ENCODE peak calls at places on chromosomes 2 and 18, in ten cellular contexts. One of them, this sample, is unnamed.

GRCh38 chr2:230762317-230762896 is 49.8 kb downstream of the CAB39 start:
- DNase-seq in HFFc6: peak
- DNase-seq in AG04450: no peak
- DNase-seq in iris pigment epithelial cell: peak
- DNase-seq in AG09319: no peak
- DNase-seq in M059J: no peak
- DNase-seq in HS-27A: no peak
- DNase-seq in NCI-H345: no peak
- DNase-seq in stimulated activated CD8-positive, alpha-beta memory T cell treated with anti-CD3 and anti-CD28 coated beads, Interleukin-15, amount 100 ng/mL, for 48 hours: no peak
- DNase-seq in coronary artery: no peak
- DNase-seq in this sample: no peak

GRCh38 chr2:216644846-216645635 is 11.8 kb downstream of the IGFBP2 start:
- DNase-seq in AG04450: no peak
- DNase-seq in iris pigment epithelial cell: no peak
- DNase-seq in HS-27A: no peak
- DNase-seq in HFFc6: no peak
- DNase-seq in M059J: no peak
- DNase-seq in coronary artery: no peak
- DNase-seq in stimulated activated CD8-positive, alpha-beta memory T cell treated with anti-CD3 and anti-CD28 coated beads, Interleukin-15, amount 100 ng/mL, for 48 hours: no peak
- DNase-seq in AG09319: no peak
- DNase-seq in NCI-H345: no peak
- DNase-seq in this sample: no peak

GRCh38 chr2:173076557-173077345 is 1.1 kb downstream of the MAP3K20 start:
- DNase-seq in stimulated activated CD8-positive, alpha-beta memory T cell treated with anti-CD3 and anti-CD28 coated beads, Interleukin-15, amount 100 ng/mL, for 48 hours: peak
- DNase-seq in NCI-H345: no peak
- DNase-seq in coronary artery: peak
- DNase-seq in M059J: peak
- DNase-seq in iris pigment epithelial cell: peak
- DNase-seq in AG09319: no peak
- DNase-seq in HS-27A: no peak
- DNase-seq in AG04450: no peak
- DNase-seq in HFFc6: no peak
- DNase-seq in this sample: peak

GRCh38 chr2:69830045-69830905 is 815 bp downstream of the GMCL1 start:
- DNase-seq in stimulated activated CD8-positive, alpha-beta memory T cell treated with anti-CD3 and anti-CD28 coated beads, Interleukin-15, amount 100 ng/mL, for 48 hours: peak
- DNase-seq in AG04450: no peak
- DNase-seq in HFFc6: peak
- DNase-seq in NCI-H345: no peak
- DNase-seq in coronary artery: no peak
- DNase-seq in iris pigment epithelial cell: peak
- DNase-seq in AG09319: no peak
- DNase-seq in M059J: peak
- DNase-seq in HS-27A: no peak
- DNase-seq in this sample: peak

GRCh38 chr2:70304501-70304900 is 2.6 kb upstream of the FAM136A start:
- DNase-seq in HS-27A: no peak
- DNase-seq in M059J: no peak
- DNase-seq in stimulated activated CD8-positive, alpha-beta memory T cell treated with anti-CD3 and anti-CD28 coated beads, Interleukin-15, amount 100 ng/mL, for 48 hours: no peak
- DNase-seq in iris pigment epithelial cell: no peak
- DNase-seq in AG04450: no peak
- DNase-seq in coronary artery: no peak
- DNase-seq in NCI-H345: peak
- DNase-seq in HFFc6: no peak
- DNase-seq in AG09319: no peak
- DNase-seq in this sample: no peak

GRCh38 chr2:11346129-11346528 is 1.7 kb upstream of the ROCK2 start:
- DNase-seq in HFFc6: no peak
- DNase-seq in HS-27A: no peak
- DNase-seq in coronary artery: no peak
- DNase-seq in iris pigment epithelial cell: no peak
- DNase-seq in M059J: no peak
- DNase-seq in AG09319: no peak
- DNase-seq in NCI-H345: no peak
- DNase-seq in stimulated activated CD8-positive, alpha-beta memory T cell treated with anti-CD3 and anti-CD28 coated beads, Interleukin-15, amount 100 ng/mL, for 48 hours: no peak
- DNase-seq in AG04450: no peak
- DNase-seq in this sample: no peak

GRCh38 chr2:8064608-8065007 is 617.2 kb upstream of the ID2 start:
- DNase-seq in AG09319: no peak
- DNase-seq in HFFc6: no peak
- DNase-seq in coronary artery: no peak
- DNase-seq in NCI-H345: no peak
- DNase-seq in iris pigment epithelial cell: no peak
- DNase-seq in stimulated activated CD8-positive, alpha-beta memory T cell treated with anti-CD3 and anti-CD28 coated beads, Interleukin-15, amount 100 ng/mL, for 48 hours: no peak
- DNase-seq in AG04450: no peak
- DNase-seq in HS-27A: no peak
- DNase-seq in M059J: no peak
- DNase-seq in this sample: no peak

GRCh38 chr18:32612651-32613050 is 142.0 kb upstream of the GAREM1 start:
- DNase-seq in stimulated activated CD8-positive, alpha-beta memory T cell treated with anti-CD3 and anti-CD28 coated beads, Interleukin-15, amount 100 ng/mL, for 48 hours: no peak
- DNase-seq in AG04450: no peak
- DNase-seq in iris pigment epithelial cell: no peak
- DNase-seq in HFFc6: no peak
- DNase-seq in M059J: no peak
- DNase-seq in NCI-H345: peak
- DNase-seq in coronary artery: no peak
- DNase-seq in AG09319: no peak
- DNase-seq in HS-27A: no peak
- DNase-seq in this sample: no peak

GRCh38 chr2:203201426-203201825 is 37.4 kb upstream of the CYP20A1 start:
- DNase-seq in NCI-H345: no peak
- DNase-seq in stimulated activated CD8-positive, alpha-beta memory T cell treated with anti-CD3 and anti-CD28 coated beads, Interleukin-15, amount 100 ng/mL, for 48 hours: no peak
- DNase-seq in AG04450: no peak
- DNase-seq in HFFc6: peak
- DNase-seq in AG09319: no peak
- DNase-seq in M059J: no peak
- DNase-seq in iris pigment epithelial cell: no peak
- DNase-seq in coronary artery: no peak
- DNase-seq in HS-27A: no peak
- DNase-seq in this sample: peak

GRCh38 chr2:176325732-176326131 is 56.5 kb downstream of the MTX2 start:
- DNase-seq in coronary artery: no peak
- DNase-seq in stimulated activated CD8-positive, alpha-beta memory T cell treated with anti-CD3 and anti-CD28 coated beads, Interleukin-15, amount 100 ng/mL, for 48 hours: no peak
- DNase-seq in AG09319: no peak
- DNase-seq in HFFc6: no peak
- DNase-seq in HS-27A: no peak
- DNase-seq in NCI-H345: peak
- DNase-seq in AG04450: no peak
- DNase-seq in M059J: no peak
- DNase-seq in iris pigment epithelial cell: no peak
- DNase-seq in this sample: peak

GRCh38 chr2:188787661-188788044 is 186.5 kb upstream of the COL3A1 start:
- DNase-seq in AG04450: no peak
- DNase-seq in iris pigment epithelial cell: peak
- DNase-seq in AG09319: no peak
- DNase-seq in HS-27A: no peak
- DNase-seq in stimulated activated CD8-positive, alpha-beta memory T cell treated with anti-CD3 and anti-CD28 coated beads, Interleukin-15, amount 100 ng/mL, for 48 hours: no peak
- DNase-seq in HFFc6: no peak
- DNase-seq in M059J: peak
- DNase-seq in NCI-H345: no peak
- DNase-seq in coronary artery: no peak
- DNase-seq in this sample: no peak

GRCh38 chr2:177031435-177032222 is 181.0 kb upstream of the HNRNPA3 start:
- DNase-seq in iris pigment epithelial cell: no peak
- DNase-seq in AG04450: no peak
- DNase-seq in NCI-H345: peak
- DNase-seq in HS-27A: no peak
- DNase-seq in HFFc6: no peak
- DNase-seq in AG09319: no peak
- DNase-seq in coronary artery: no peak
- DNase-seq in M059J: no peak
- DNase-seq in stimulated activated CD8-positive, alpha-beta memory T cell treated with anti-CD3 and anti-CD28 coated beads, Interleukin-15, amount 100 ng/mL, for 48 hours: no peak
- DNase-seq in this sample: no peak

GRCh38 chr2:175282300-175282699 is 100.8 kb upstream of the ATP5MC3 start:
- DNase-seq in HFFc6: peak
- DNase-seq in iris pigment epithelial cell: peak
- DNase-seq in M059J: peak
- DNase-seq in AG04450: no peak
- DNase-seq in stimulated activated CD8-positive, alpha-beta memory T cell treated with anti-CD3 and anti-CD28 coated beads, Interleukin-15, amount 100 ng/mL, for 48 hours: no peak
- DNase-seq in NCI-H345: peak
- DNase-seq in coronary artery: no peak
- DNase-seq in AG09319: peak
- DNase-seq in HS-27A: no peak
- DNase-seq in this sample: no peak

GRCh38 chr2:1656961-1657841 is 87.1 kb downstream of the PXDN start:
- DNase-seq in AG09319: no peak
- DNase-seq in HS-27A: no peak
- DNase-seq in HFFc6: no peak
- DNase-seq in iris pigment epithelial cell: no peak
- DNase-seq in NCI-H345: no peak
- DNase-seq in AG04450: no peak
- DNase-seq in stimulated activated CD8-positive, alpha-beta memory T cell treated with anti-CD3 and anti-CD28 coated beads, Interleukin-15, amount 100 ng/mL, for 48 hours: no peak
- DNase-seq in M059J: no peak
- DNase-seq in coronary artery: peak
- DNase-seq in this sample: no peak

GRCh38 chr18:63131106-63131943 is 188.2 kb downstream of the BCL2 start:
- DNase-seq in coronary artery: no peak
- DNase-seq in HS-27A: peak
- DNase-seq in M059J: peak
- DNase-seq in iris pigment epithelial cell: peak
- DNase-seq in AG09319: peak
- DNase-seq in AG04450: peak
- DNase-seq in stimulated activated CD8-positive, alpha-beta memory T cell treated with anti-CD3 and anti-CD28 coated beads, Interleukin-15, amount 100 ng/mL, for 48 hours: peak
- DNase-seq in NCI-H345: peak
- DNase-seq in HFFc6: peak
- DNase-seq in this sample: peak

GRCh38 chr2:66364495-66364992 is 70.4 kb upstream of the MEIS1 start:
- DNase-seq in M059J: peak
- DNase-seq in stimulated activated CD8-positive, alpha-beta memory T cell treated with anti-CD3 and anti-CD28 coated beads, Interleukin-15, amount 100 ng/mL, for 48 hours: no peak
- DNase-seq in NCI-H345: no peak
- DNase-seq in AG09319: peak
- DNase-seq in iris pigment epithelial cell: peak
- DNase-seq in HS-27A: peak
- DNase-seq in AG04450: no peak
- DNase-seq in HFFc6: peak
- DNase-seq in coronary artery: no peak
- DNase-seq in this sample: peak

GRCh38 chr2:110677080-110677479 is 783 bp downstream of the BUB1 start:
- DNase-seq in M059J: peak
- DNase-seq in iris pigment epithelial cell: no peak
- DNase-seq in NCI-H345: no peak
- DNase-seq in HS-27A: no peak
- DNase-seq in AG09319: no peak
- DNase-seq in stimulated activated CD8-positive, alpha-beta memory T cell treated with anti-CD3 and anti-CD28 coated beads, Interleukin-15, amount 100 ng/mL, for 48 hours: no peak
- DNase-seq in HFFc6: no peak
- DNase-seq in AG04450: no peak
- DNase-seq in coronary artery: no peak
- DNase-seq in this sample: no peak

GRCh38 chr2:71385008-71385407 is 53.4 kb downstream of the ZNF638 start:
- DNase-seq in AG04450: peak
- DNase-seq in coronary artery: no peak
- DNase-seq in iris pigment epithelial cell: peak
- DNase-seq in M059J: peak
- DNase-seq in stimulated activated CD8-positive, alpha-beta memory T cell treated with anti-CD3 and anti-CD28 coated beads, Interleukin-15, amount 100 ng/mL, for 48 hours: no peak
- DNase-seq in HFFc6: peak
- DNase-seq in HS-27A: peak
- DNase-seq in AG09319: peak
- DNase-seq in NCI-H345: no peak
- DNase-seq in this sample: peak

GRCh38 chr2:168541887-168542286 is 85.8 kb downstream of the CERS6 start:
- DNase-seq in NCI-H345: no peak
- DNase-seq in AG09319: no peak
- DNase-seq in HFFc6: no peak
- DNase-seq in stimulated activated CD8-positive, alpha-beta memory T cell treated with anti-CD3 and anti-CD28 coated beads, Interleukin-15, amount 100 ng/mL, for 48 hours: no peak
- DNase-seq in M059J: no peak
- DNase-seq in iris pigment epithelial cell: no peak
- DNase-seq in HS-27A: no peak
- DNase-seq in coronary artery: no peak
- DNase-seq in AG04450: no peak
- DNase-seq in this sample: no peak

GRCh38 chr2:62112192-62112591 is 83.7 kb upstream of the B3GNT2 start:
- DNase-seq in iris pigment epithelial cell: no peak
- DNase-seq in HFFc6: peak
- DNase-seq in AG09319: no peak
- DNase-seq in HS-27A: no peak
- DNase-seq in AG04450: no peak
- DNase-seq in NCI-H345: no peak
- DNase-seq in stimulated activated CD8-positive, alpha-beta memory T cell treated with anti-CD3 and anti-CD28 coated beads, Interleukin-15, amount 100 ng/mL, for 48 hours: no peak
- DNase-seq in M059J: peak
- DNase-seq in coronary artery: no peak
- DNase-seq in this sample: peak

GRCh38 chr2:19746611-19747309 is 155.0 kb downstream of the TTC32 start:
- DNase-seq in HS-27A: no peak
- DNase-seq in iris pigment epithelial cell: peak
- DNase-seq in coronary artery: peak
- DNase-seq in M059J: no peak
- DNase-seq in stimulated activated CD8-positive, alpha-beta memory T cell treated with anti-CD3 and anti-CD28 coated beads, Interleukin-15, amount 100 ng/mL, for 48 hours: no peak
- DNase-seq in HFFc6: no peak
- DNase-seq in NCI-H345: peak
- DNase-seq in AG04450: no peak
- DNase-seq in AG09319: no peak
- DNase-seq in this sample: no peak

GRCh38 chr2:23377772-23378171 is 7.2 kb upstream of the KLHL29 start:
- DNase-seq in coronary artery: no peak
- DNase-seq in NCI-H345: no peak
- DNase-seq in stimulated activated CD8-positive, alpha-beta memory T cell treated with anti-CD3 and anti-CD28 coated beads, Interleukin-15, amount 100 ng/mL, for 48 hours: no peak
- DNase-seq in AG04450: no peak
- DNase-seq in HFFc6: no peak
- DNase-seq in HS-27A: no peak
- DNase-seq in iris pigment epithelial cell: peak
- DNase-seq in AG09319: no peak
- DNase-seq in M059J: peak
- DNase-seq in this sample: no peak

GRCh38 chr18:24397131-24397693 is 412 bp downstream of the OSBPL1A start:
- DNase-seq in HS-27A: peak
- DNase-seq in coronary artery: no peak
- DNase-seq in HFFc6: peak
- DNase-seq in iris pigment epithelial cell: peak
- DNase-seq in AG04450: peak
- DNase-seq in M059J: peak
- DNase-seq in stimulated activated CD8-positive, alpha-beta memory T cell treated with anti-CD3 and anti-CD28 coated beads, Interleukin-15, amount 100 ng/mL, for 48 hours: no peak
- DNase-seq in NCI-H345: peak
- DNase-seq in AG09319: peak
- DNase-seq in this sample: peak

GRCh38 chr2:40037303-40037702 is 258.2 kb upstream of the THUMPD2 start:
- DNase-seq in AG04450: no peak
- DNase-seq in M059J: no peak
- DNase-seq in NCI-H345: no peak
- DNase-seq in stimulated activated CD8-positive, alpha-beta memory T cell treated with anti-CD3 and anti-CD28 coated beads, Interleukin-15, amount 100 ng/mL, for 48 hours: no peak
- DNase-seq in coronary artery: no peak
- DNase-seq in AG09319: no peak
- DNase-seq in iris pigment epithelial cell: no peak
- DNase-seq in HFFc6: no peak
- DNase-seq in HS-27A: no peak
- DNase-seq in this sample: no peak

This sample was measured in foreskin melanocyte.